ENCODE peak calls at places on chromosomes 16 and 17, in ten cellular contexts. T is neuronal stem cell; Q is heart right ventricle; S is colonic mucosa; W is lung; V is pancreas; H is breast epithelium; B is transverse colon; D is CD8-positive, alpha-beta memory T cell; Z is right cardiac atrium. F is an unnamed sample. For H3K4me1 and H3K27me3, the result is how much of the 10 kb centered on the place peaks cover.

GRCh38 chr16:3170440-3171180 is 17.4 kb upstream of the OR1F1 start:
- DNase-seq in D (no peak), B (no peak), H (no peak), T (no peak), Z (no peak), V (peak), Q (no peak), S (no peak), W (no peak), F (no peak)

GRCh38 chr16:70152578-70153302 is 20.8 kb upstream of the CLEC18C start:
- DNase-seq in W (no peak), D (no peak), T (no peak), S (no peak), Z (no peak), H (no peak), B (no peak), V (no peak), Q (no peak), F (no peak)

GRCh38 chr17:55587608-55588139 is 76.4 kb upstream of the SMIM36 start:
- DNase-seq in T (no peak), H (no peak), Z (peak), S (no peak), W (no peak), B (no peak), D (no peak), V (no peak), Q (peak), F (no peak)

GRCh38 chr16:47236716-47237115 is 93.0 kb upstream of the NETO2 start:
- DNase-seq in T (no peak), Z (no peak), Q (no peak), B (no peak), D (no peak), V (no peak), W (no peak), H (no peak), S (no peak), F (no peak)

GRCh38 chr16:1077877-1078578 is 5.5 kb downstream of the SSTR5 start:
- DNase-seq in Q (no peak), H (no peak), V (no peak), B (no peak), S (no peak), T (no peak), Z (no peak), D (no peak), W (no peak), F (no peak)

GRCh38 chr16:54685682-54686081 is 245.0 kb upstream of the IRX5 start:
- DNase-seq in Z (no peak), B (no peak), Q (no peak), V (no peak), T (no peak), S (no peak), H (no peak), D (no peak), W (no peak), F (no peak)

GRCh38 chr17:75271233-75271954 is 363 bp upstream of the MIF4GD start:
- DNase-seq in H (peak), V (peak), D (peak), S (peak), B (peak), W (peak), Q (peak), T (peak), Z (peak), F (peak)

GRCh38 chr16:20910781-20911321 is 10.3 kb downstream of the LYRM1 start:
- DNase-seq in Q (no peak), D (no peak), W (no peak), Z (no peak), S (no peak), B (no peak), H (no peak), V (no peak), T (no peak), F (no peak)

GRCh38 chr16:46573008-46573833 is 48.0 kb downstream of the SHCBP1 start:
- DNase-seq in Z (no peak), Q (no peak), B (no peak), D (no peak), T (no peak), S (no peak), W (no peak), V (no peak), H (no peak), F (no peak)

GRCh38 chr17:40325156-40326013 is 16.4 kb downstream of the RARA start:
- DNase-seq in Z (peak), V (no peak), T (no peak), D (peak), B (no peak), H (no peak), S (no peak), W (no peak), Q (no peak), F (no peak)

GRCh38 chr16:65543781-65544740 is 422.2 kb upstream of the CDH11 start:
- DNase-seq in T (no peak), Z (no peak), D (no peak), Q (no peak), H (no peak), S (no peak), V (no peak), W (no peak), B (no peak), F (no peak)

GRCh38 chr16:13939821-13940220 is 19.9 kb downstream of the ERCC4 start:
- DNase-seq in V (no peak), W (no peak), D (no peak), Q (no peak), B (no peak), Z (no peak), T (no peak), H (no peak), S (no peak), F (no peak)

GRCh38 chr16:53865492-53865863 is 161.5 kb downstream of the FTO start:
- DNase-seq in D (no peak), Q (no peak), V (no peak), S (no peak), W (no peak), Z (no peak), T (no peak), B (no peak), H (no peak), F (no peak)

GRCh38 chr17:58960068-58960467 is 146.6 kb downstream of the TRIM37 start:
- DNase-seq in D (no peak), T (no peak), S (peak), Z (no peak), W (peak), V (peak), H (no peak), Q (no peak), B (no peak), F (peak)

GRCh38 chr16:13995194-13995593 is 75.2 kb downstream of the ERCC4 start:
- DNase-seq in S (no peak), Q (no peak), W (no peak), D (no peak), Z (no peak), V (no peak), T (no peak), B (no peak), H (no peak), F (no peak)

GRCh38 chr17:57619061-57619937 is 125.8 kb downstream of the CCDC182 start:
- DNase-seq in B (no peak), H (peak), T (no peak), Z (no peak), Q (no peak), S (no peak), V (no peak), W (no peak), D (no peak), F (no peak)

GRCh38 chr16:47927330-47927729 is 228.5 kb downstream of the ABCC12 start:
- DNase-seq in D (no peak), Q (no peak), H (no peak), S (no peak), V (no peak), W (no peak), B (no peak), T (no peak), Z (no peak), F (no peak)

GRCh38 chr17:7475764-7476422 is 3.5 kb downstream of the ZBTB4 start:
- DNase-seq in B (peak), T (no peak), Q (peak), V (peak), Z (peak), H (no peak), D (no peak), W (no peak), S (peak), F (peak)
- H3K4me1 ChIP-seq in B (under half), T (under half), Q (half or more), V (under half), Z (under half), H (under half), D (under half), W (under half), S (under half), F (half or more)

GRCh38 chr17:38663125-38663751 is 11.5 kb downstream of the EPOP start:
- DNase-seq in B (peak), W (peak), T (no peak), Q (peak), S (peak), Z (peak), V (peak), D (peak), H (peak), F (peak)

GRCh38 chr17:38663964-38664644 is 10.7 kb downstream of the EPOP start:
- DNase-seq in W (no peak), Z (no peak), B (no peak), D (no peak), S (no peak), Q (no peak), V (no peak), T (no peak), H (no peak), F (no peak)

GRCh38 chr17:38667787-38668122 is 7.0 kb downstream of the EPOP start:
- DNase-seq in Q (no peak), D (no peak), H (no peak), S (no peak), T (no peak), W (no peak), B (no peak), V (no peak), Z (no peak), F (no peak)

GRCh38 chr17:38669520-38669919 is 5.2 kb downstream of the EPOP start:
- DNase-seq in V (no peak), D (no peak), W (no peak), S (no peak), H (no peak), Z (no peak), T (no peak), B (no peak), Q (no peak), F (no peak)

GRCh38 chr17:38667099-38667786 is 7.5 kb downstream of the EPOP start:
- DNase-seq in V (peak), W (peak), S (peak), T (peak), H (no peak), Z (peak), D (peak), B (peak), Q (peak), F (peak)
- H3K27me3 ChIP-seq in V (under half), W (under half), S (under half), T (under half), H (under half), Z (under half), D (under half), B (under half), Q (under half), F (under half)

GRCh38 chr16:27695161-27695560 is 145.2 kb downstream of the KATNIP start:
- DNase-seq in B (no peak), S (no peak), Z (no peak), V (no peak), D (no peak), W (no peak), H (peak), Q (no peak), T (no peak), F (no peak)
- H3K4me1 ChIP-seq in B (under half), S (under half), Z (under half), V (under half), D (under half), W (under half), H (under half), Q (under half), T (under half), F (under half)

GRCh38 chr16:80028581-80029380 is 428.2 kb upstream of the MAF start:
- DNase-seq in D (no peak), T (peak), H (no peak), Z (no peak), W (no peak), Q (no peak), B (no peak), S (no peak), V (no peak), F (no peak)
- H3K27me3 ChIP-seq in D (under half), T (under half), H (under half), Z (under half), W (under half), Q (under half), B (under half), S (under half), V (under half), F (under half)

GRCh38 chr17:38885728-38886642 is 16.1 kb downstream of the LASP1 start:
- DNase-seq in T (no peak), S (no peak), D (no peak), Z (no peak), V (no peak), B (no peak), W (no peak), H (no peak), Q (no peak), F (peak)

GRCh38 chr17:38881600-38882191 is 11.8 kb downstream of the LASP1 start:
- DNase-seq in V (peak), Z (peak), H (no peak), W (peak), Q (peak), B (peak), D (peak), T (no peak), S (peak), F (peak)

GRCh38 chr17:38883592-38884526 is 14.0 kb downstream of the LASP1 start:
- DNase-seq in W (no peak), B (no peak), Z (no peak), V (no peak), H (no peak), D (no peak), S (no peak), Q (peak), T (no peak), F (no peak)

GRCh38 chr17:38886643-38887010 is 16.8 kb downstream of the LASP1 start:
- DNase-seq in H (no peak), D (no peak), V (no peak), S (peak), T (no peak), B (peak), W (no peak), Q (no peak), Z (no peak), F (no peak)

DNA sequence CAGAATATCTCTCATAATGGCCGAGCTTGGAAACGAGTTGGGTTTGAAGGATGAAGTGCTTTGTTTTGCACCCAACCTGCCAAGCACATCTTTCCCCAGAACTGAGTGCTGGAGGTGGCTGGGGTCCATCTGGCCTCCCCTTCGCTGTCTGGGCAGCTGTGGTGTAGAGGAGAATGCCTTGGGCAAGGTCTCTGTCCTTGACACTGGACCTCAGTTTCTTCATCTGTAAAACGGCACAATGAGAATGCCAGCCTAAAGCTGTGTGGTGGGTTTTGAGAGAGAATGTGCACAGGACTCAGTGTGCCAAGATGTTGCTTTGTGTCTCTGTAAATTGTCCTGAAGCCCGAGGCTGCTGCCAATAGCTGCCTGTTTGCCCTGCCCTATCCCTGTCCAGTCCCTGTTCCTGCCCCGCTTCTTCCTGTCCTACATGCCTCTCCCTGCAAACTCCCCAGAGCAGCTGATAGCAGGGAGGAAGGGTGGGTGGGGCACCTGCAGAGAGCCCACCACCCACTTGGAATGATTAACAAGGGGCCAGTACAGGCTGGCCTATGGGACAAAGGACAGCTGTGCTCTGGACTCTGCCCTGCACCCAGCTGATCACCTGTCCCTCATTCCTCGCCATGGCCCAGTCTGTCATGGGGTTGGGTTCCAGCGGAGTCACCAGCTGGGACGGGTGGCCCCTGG is 15.3 kb downstream of the LASP1 start:
- DNase-seq in D (no peak), Z (no peak), H (no peak), Q (no peak), B (peak), V (peak), T (no peak), W (no peak), S (no peak), F (no peak)
- H3K4me1 ChIP-seq in D (half or more), Z (under half), H (under half), Q (half or more), B (under half), V (under half), T (half or more), W (under half), S (under half), F (under half)

DNA sequence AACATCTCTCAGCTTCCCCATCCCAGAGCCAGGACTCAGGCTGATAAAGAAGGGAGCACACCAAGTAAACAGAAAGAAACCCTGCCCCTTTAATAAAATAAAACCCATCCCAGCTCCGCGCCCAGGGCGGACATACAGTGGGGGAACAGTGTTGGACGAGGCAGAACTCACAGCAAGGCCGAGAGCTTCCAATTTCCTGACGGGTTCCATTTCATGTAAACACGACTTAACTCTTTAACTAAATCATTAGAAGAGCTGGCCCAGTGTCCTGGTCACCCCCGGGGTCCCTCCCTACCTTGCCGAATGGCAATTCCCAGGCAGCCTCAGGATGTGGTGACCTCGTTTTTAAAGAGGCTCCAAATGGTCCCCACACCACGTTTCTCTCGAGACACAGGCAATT is 340.7 kb downstream of the FOXL1 start:
- DNase-seq in Z (no peak), V (no peak), B (no peak), D (no peak), H (no peak), T (no peak), W (no peak), S (no peak), Q (no peak), F (no peak)
- H3K27me3 ChIP-seq in Z (under half), V (under half), B (under half), D (under half), H (under half), T (under half), W (under half), S (under half), Q (under half), F (under half)

DNA sequence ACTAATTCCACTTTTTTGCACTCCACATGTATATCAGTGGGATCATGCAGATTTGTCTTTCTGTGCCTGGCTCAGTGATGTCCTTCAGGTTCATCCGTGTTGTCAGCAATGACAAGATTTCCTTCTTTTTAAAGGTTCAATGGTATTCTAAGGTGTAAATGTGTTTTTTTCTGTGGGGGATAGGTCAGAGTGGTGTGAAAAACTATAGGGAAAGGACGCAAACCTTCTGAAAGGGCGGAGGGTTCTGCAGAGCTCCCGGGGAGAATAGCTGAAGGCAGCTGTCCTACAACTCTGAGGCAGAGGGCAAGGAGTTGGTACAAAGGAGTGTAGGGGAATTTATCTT is 21.9 kb upstream of the CSNK1D start:
- DNase-seq in B (no peak), Z (no peak), H (no peak), T (no peak), Q (no peak), S (no peak), W (no peak), D (no peak), V (no peak), F (no peak)
- H3K4me1 ChIP-seq in B (under half), Z (under half), H (under half), T (under half), Q (under half), S (under half), W (under half), D (half or more), V (under half), F (under half)

GRCh38 chr16:66580605-66581209 is 1.4 kb downstream of the CMTM2 start:
- DNase-seq in D (no peak), Z (no peak), V (no peak), W (no peak), T (peak), S (no peak), B (no peak), H (no peak), Q (no peak), F (no peak)
- H3K27me3 ChIP-seq in D (under half), Z (under half), V (under half), W (under half), T (under half), S (under half), B (under half), H (under half), Q (under half), F (under half)

GRCh38 chr17:51119415-51120356 is 982 bp downstream of the SPAG9 start:
- DNase-seq in Z (peak), T (peak), S (peak), B (peak), Q (peak), D (peak), W (peak), V (peak), H (peak), F (peak)
- H3K4me1 ChIP-seq in Z (under half), T (under half), S (under half), B (under half), Q (under half), D (under half), W (under half), V (under half), H (under half), F (under half)

GRCh38 chr16:8505327-8505991 is 84.9 kb downstream of the TMEM114 start:
- DNase-seq in H (no peak), W (no peak), T (no peak), Z (no peak), B (no peak), Q (no peak), S (peak), V (no peak), D (no peak), F (no peak)
- H3K27me3 ChIP-seq in H (under half), W (under half), T (under half), Z (under half), B (under half), Q (under half), S (under half), V (under half), D (under half), F (under half)

F was measured in thyroid gland.